ENCODE peak calls at places on chromosomes 1 and 21, in nine cellular contexts. B is upper lobe of right lung; F is activated CD4-positive, alpha-beta T cell treated with anti-CD3 and anti-CD28 coated beads, Interleukin-2, amount 50 U/mL, for 24 hours; C is dorsolateral prefrontal cortex; A is NCI-H510A treated with DMSO at 0.1 percent for 48 hours; X is osteoblast; E is T-helper 22 cell; L is occipital lobe; W is hippocampal formation. M is an unnamed sample.

GRCh38 chr1:94382163-94382562 is 36.0 kb upstream of the ABCD3 start:
- DNase-seq in F (no peak), W (no peak), B (peak), E (no peak), L (no peak), A (peak), C (no peak), X (no peak), M (no peak)

GRCh38 chr1:11340248-11340632 is 67.2 kb downstream of the UBIAD1 start:
- DNase-seq in L (no peak), E (no peak), F (no peak), C (no peak), A (no peak), B (no peak), W (no peak), X (peak), M (no peak)

GRCh38 chr1:109255097-109255651 is 5.8 kb downstream of the CELSR2 start:
- DNase-seq in L (no peak), W (no peak), A (peak), F (no peak), B (no peak), C (no peak), E (no peak), X (peak), M (no peak)

GRCh38 chr1:215507119-215507518 is 60.0 kb upstream of the KCTD3 start:
- DNase-seq in F (no peak), L (no peak), W (no peak), E (no peak), B (no peak), X (no peak), A (no peak), C (no peak), M (no peak)

GRCh38 chr1:178310685-178311105 is 186.1 kb downstream of the CLEC20A start:
- DNase-seq in W (no peak), C (no peak), L (no peak), A (peak), X (peak), E (no peak), B (no peak), F (no peak), M (no peak)

GRCh38 chr1:39799770-39800470 is 11.3 kb upstream of the BMP8B start:
- DNase-seq in F (peak), L (peak), C (peak), E (peak), X (peak), B (peak), A (peak), W (peak), M (peak)

GRCh38 chr1:171963762-171964161 is 122.5 kb downstream of the DNM3 start:
- DNase-seq in B (no peak), X (no peak), A (no peak), L (no peak), F (no peak), W (no peak), C (no peak), E (no peak), M (no peak)

GRCh38 chr1:90187186-90187585 is 192.3 kb downstream of the ZNF326 start:
- DNase-seq in L (no peak), B (no peak), W (no peak), C (no peak), A (no peak), X (no peak), F (no peak), E (no peak), M (no peak)

GRCh38 chr1:215583185-215583692 is 16.1 kb downstream of the KCTD3 start:
- DNase-seq in W (no peak), L (no peak), A (no peak), B (no peak), C (no peak), E (no peak), F (no peak), X (no peak), M (no peak)

GRCh38 chr1:12643785-12644184 is at the start of gene AADACL4:
- DNase-seq in F (no peak), W (no peak), B (no peak), L (no peak), C (no peak), A (no peak), X (no peak), E (no peak), M (no peak)

GRCh38 chr21:44800103-44800502 is 1.5 kb downstream of the UBE2G2 start:
- DNase-seq in F (no peak), B (no peak), W (no peak), L (no peak), E (no peak), X (peak), C (no peak), A (peak), M (no peak)

GRCh38 chr1:8712413-8713229 is 104.8 kb downstream of the RERE start:
- DNase-seq in A (peak), F (no peak), X (peak), C (no peak), B (no peak), W (no peak), E (no peak), L (no peak), M (no peak)

GRCh38 chr1:180773210-180773865 is 139.4 kb upstream of the KIAA1614 start:
- DNase-seq in L (no peak), E (no peak), B (no peak), F (no peak), X (peak), W (no peak), C (no peak), A (no peak), M (no peak)

GRCh38 chr1:41855713-41856112 is 63.0 kb downstream of the HIVEP3 start:
- DNase-seq in W (no peak), X (no peak), A (no peak), C (no peak), B (no peak), F (no peak), L (no peak), E (no peak), M (no peak)

GRCh38 chr1:20141001-20141400 is 1.9 kb downstream of the PLA2G2F start:
- DNase-seq in E (no peak), X (peak), A (no peak), F (no peak), B (no peak), W (no peak), C (no peak), L (no peak), M (no peak)

M was measured in T-helper 17 cell.